ENCODE peak calls at places on chromosomes 13 and 19, in five cellular contexts. M, K, F, B and Z are unnamed samples.

GRCh38 chr19:5154799-5155426 is 185.7 kb downstream of the PTPRS start:
- DNase-seq in M (no peak), K (no peak), F (no peak), B (no peak), Z (no peak)

GRCh38 chr13:77028202-77028601 is 1.2 kb upstream of the FBXL3 start:
- DNase-seq in M (no peak), K (no peak), F (no peak), B (no peak), Z (no peak)

GRCh38 chr19:28170066-28170465 is 1042.9 kb downstream of the UQCRFS1 start:
- DNase-seq in M (no peak), K (no peak), F (no peak), B (no peak), Z (no peak)

GRCh38 chr19:31340059-31341025 is 8.9 kb downstream of the TSHZ3 start:
- DNase-seq in M (no peak), K (no peak), F (no peak), B (no peak), Z (no peak)

GRCh38 chr13:28429685-28430290 is 65.1 kb downstream of the FLT1 start:
- DNase-seq in M (no peak), K (no peak), F (no peak), B (no peak), Z (no peak)

GRCh38 chr13:48184260-48184659 is 48.7 kb upstream of the ITM2B start:
- DNase-seq in M (no peak), K (no peak), F (no peak), B (no peak), Z (no peak)

GRCh38 chr13:98509271-98510155 is 67.4 kb downstream of the STK24 start:
- DNase-seq in M (peak; percentile 70), K (peak; percentile 63), F (no peak), B (peak; percentile 28), Z (peak; percentile 97)

GRCh38 chr19:10899171-10899653 is 27.9 kb downstream of the CARM1 start:
- DNase-seq in M (no peak), K (no peak), F (peak; percentile 94), B (no peak), Z (peak; percentile 96)

GRCh38 chr19:33806434-33806881 is 9.8 kb downstream of the KCTD15 start:
- DNase-seq in M (no peak), K (no peak), F (no peak), B (no peak), Z (no peak)

GRCh38 chr19:10816691-10817090 is 19.3 kb downstream of the TMED1 start:
- DNase-seq in M (no peak), K (no peak), F (no peak), B (no peak), Z (no peak)

DNA sequence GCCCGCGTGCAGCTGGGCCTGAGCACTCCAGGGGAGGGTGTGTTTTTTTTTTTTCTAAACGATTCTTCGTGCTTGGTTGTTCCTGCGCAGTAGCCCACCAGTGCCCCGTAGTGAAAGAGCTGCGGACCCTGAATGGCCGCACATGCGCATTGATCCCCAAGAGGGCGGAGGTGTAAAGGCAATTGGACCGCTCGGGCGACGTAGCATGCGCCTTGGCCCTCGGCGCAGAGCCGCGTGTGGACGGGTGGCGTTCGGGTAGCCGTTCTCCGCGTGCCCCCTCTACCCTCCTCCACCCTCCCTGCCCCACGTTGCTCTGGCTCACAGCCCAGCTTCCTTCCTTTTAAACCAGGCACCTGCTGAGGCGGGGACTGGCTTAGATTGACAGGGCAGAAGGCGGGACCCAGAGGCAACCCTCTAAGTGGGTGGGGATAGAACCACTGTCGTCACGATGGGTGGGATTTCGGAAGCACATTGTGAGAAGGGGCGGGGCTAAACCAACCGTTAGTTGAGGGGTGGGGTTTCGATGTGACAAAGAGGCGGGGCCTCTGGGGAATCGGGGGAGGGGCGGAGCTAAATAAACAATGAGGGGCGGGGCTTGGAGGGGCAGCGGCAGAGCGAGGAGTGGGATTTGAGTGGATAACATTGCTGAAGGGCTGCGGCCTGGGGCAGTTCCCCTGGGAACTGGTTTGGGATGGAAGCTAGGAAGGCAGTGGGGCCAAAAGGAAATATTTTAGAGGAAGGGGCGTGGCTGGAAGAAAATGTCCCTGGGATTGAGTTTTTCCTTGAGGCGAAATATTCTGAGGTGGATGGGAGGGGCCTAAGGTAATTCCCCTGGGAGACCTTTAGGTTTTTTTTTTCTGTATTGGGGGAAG is 543 bp upstream of the NUP62 start:
- DNase-seq in M (peak; percentile 88), K (peak; percentile 98), F (peak; percentile 84), B (peak; percentile 98), Z (peak; percentile 97)
- TF ChIP-seq POLR2A in M (peak; percentile 92), K (peak; percentile 77), F (no peak), B (peak; percentile 96), Z (peak; percentile 76)

DNA sequence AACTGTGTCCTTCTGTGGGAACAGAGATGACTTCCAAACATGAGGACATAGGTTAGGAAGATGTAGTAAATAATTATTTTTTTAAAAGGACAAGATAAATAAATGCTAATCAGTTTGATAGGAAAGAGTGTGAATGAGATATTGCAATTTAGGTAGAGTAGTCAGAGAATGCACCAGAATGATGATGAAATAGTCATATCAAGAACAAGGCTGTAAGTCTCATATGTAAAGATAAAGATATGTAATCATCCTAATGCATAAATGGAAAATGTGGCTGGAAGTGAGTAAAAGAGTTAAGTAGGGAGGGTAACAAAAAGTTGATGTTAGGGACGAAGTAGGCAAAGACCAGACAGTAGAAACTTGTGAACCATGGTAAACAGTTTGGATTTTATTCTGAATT is 1041.7 kb upstream of the MIR17HG start:
- DNase-seq in M (no peak), K (no peak), F (no peak), B (no peak), Z (no peak)
- TF ChIP-seq POLR2A in M (no peak), K (no peak), F (no peak), B (no peak), Z (no peak)

DNA sequence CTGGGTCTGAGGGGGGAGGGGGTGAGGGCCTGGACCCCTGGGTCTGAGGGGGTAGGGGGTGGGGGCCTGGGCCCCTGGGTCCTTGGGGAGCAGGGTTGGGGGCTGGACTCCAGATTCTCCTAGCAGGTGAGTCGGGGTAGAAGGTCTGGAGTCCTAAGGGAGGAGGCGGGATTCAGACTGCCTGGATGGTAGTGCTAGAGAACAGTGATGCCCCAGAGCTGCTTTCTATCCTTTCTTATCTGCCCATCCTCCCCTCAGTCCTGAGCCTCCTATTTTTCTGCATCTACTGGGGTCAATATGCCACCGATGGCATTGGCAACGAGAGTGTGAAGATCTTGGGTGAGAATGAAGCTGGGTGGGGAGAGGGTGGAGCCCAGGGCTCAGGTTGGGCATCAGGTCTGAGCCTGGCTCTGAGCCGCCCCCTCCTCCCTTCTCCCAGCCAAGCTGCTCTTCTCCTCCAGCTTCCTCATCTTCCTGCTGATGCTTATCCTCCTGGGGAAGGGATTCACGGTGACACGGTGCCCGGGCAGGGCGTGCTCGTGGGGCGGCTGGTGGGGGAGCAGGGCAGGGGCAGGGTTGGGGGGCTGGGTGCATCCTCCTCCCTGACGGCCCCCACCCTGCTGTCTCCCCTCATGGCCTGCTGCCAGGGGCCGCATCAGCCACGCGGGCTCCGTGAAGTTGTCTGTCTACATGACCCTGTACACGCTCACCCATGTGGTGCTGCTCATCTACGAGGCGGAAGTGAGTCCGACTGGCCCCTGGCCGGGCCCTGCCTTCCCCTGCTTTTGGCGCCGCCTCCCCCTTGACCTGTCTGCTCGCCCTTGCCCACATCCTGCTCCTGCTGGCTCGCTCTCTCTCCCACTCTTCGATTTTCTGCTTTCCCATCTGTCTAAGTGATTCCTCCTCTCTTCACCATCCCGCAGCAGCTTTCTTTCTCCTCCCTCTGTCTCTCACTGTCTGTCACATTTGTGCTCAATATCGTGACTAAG is 3.4 kb downstream of the TMEM145 start:
- DNase-seq in M (peak; percentile 82), K (no peak), F (no peak), B (no peak), Z (no peak)
- TF ChIP-seq POLR2A in M (peak; percentile 39), K (no peak), F (no peak), B (no peak), Z (no peak)

GRCh38 chr19:17419491-17420266 is at the start of gene MVB12A:
- DNase-seq in M (peak; percentile 96), K (peak; percentile 98), F (peak; percentile 96), B (peak; percentile 86), Z (peak; percentile 99)
- TF ChIP-seq POLR2A in M (peak; percentile 45), K (peak; percentile 75), F (no peak), B (peak; percentile 25), Z (peak; percentile 56)

GRCh38 chr13:32587774-32588165 is 1.5 kb downstream of the PDS5B start:
- DNase-seq in M (no peak), K (no peak), F (no peak), B (no peak), Z (no peak)

GRCh38 chr13:32587014-32587773 is 942 bp downstream of the PDS5B start:
- DNase-seq in M (peak; percentile 27), K (peak; percentile 16), F (peak; percentile 59), B (peak; percentile 10), Z (peak; percentile 80)

GRCh38 chr13:32582991-32583390 is 3.3 kb upstream of the PDS5B start:
- DNase-seq in M (no peak), K (no peak), F (no peak), B (no peak), Z (no peak)

GRCh38 chr13:32585625-32586021 is 629 bp upstream of the PDS5B start:
- DNase-seq in M (no peak), K (no peak), F (no peak), B (no peak), Z (peak; percentile 43)

DNA sequence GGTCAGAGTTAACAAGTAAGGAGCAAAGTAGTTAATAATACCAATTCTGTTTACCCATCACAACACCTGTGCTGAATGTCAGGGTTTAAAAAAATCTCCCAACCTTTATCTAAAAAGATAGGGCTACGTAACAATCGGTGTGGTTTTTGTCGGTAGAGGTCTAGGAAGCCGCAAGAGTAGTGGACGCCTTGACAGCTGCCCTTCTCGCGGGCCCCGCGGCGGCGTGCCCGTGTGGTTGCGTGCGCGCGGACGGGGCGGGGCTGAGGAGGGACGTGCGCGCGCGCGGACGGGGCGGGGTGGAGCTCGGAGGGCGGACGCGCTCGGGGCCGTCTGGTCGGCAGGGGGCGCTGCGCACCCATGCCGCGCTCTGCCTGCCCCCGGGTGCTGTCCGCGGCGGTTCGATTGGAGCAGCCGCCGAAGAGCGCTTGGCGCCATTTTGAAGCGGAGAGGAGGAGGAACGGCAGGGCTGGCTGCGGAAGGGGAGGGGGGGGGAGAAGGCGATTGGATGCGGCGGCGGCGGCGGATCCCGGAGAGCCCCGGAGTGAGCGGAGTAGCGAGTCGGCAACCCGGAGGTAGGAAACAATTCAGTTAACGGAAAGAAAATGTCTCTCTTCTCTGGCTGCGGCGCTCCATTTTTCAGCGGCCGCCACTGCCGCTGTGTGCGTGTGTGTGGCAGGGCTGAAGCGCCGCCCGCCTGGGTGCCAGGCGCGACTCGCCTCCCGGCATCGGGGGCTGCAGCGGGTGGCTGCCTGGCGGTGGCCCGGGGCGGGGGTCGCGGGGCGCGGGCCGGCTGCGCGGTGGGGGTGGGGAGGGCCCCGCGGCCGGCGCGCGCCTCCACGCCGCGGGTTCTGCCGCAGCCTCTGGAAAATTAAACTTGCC is at the start of gene PDS5B:
- DNase-seq in M (peak; percentile 77), K (peak; percentile 81), F (peak; percentile 92), B (peak; percentile 62), Z (peak; percentile 99)
- TF ChIP-seq POLR2A in M (peak; percentile 46), K (peak; percentile 20), F (peak; percentile 17), B (no peak), Z (peak; percentile 79)

DNA sequence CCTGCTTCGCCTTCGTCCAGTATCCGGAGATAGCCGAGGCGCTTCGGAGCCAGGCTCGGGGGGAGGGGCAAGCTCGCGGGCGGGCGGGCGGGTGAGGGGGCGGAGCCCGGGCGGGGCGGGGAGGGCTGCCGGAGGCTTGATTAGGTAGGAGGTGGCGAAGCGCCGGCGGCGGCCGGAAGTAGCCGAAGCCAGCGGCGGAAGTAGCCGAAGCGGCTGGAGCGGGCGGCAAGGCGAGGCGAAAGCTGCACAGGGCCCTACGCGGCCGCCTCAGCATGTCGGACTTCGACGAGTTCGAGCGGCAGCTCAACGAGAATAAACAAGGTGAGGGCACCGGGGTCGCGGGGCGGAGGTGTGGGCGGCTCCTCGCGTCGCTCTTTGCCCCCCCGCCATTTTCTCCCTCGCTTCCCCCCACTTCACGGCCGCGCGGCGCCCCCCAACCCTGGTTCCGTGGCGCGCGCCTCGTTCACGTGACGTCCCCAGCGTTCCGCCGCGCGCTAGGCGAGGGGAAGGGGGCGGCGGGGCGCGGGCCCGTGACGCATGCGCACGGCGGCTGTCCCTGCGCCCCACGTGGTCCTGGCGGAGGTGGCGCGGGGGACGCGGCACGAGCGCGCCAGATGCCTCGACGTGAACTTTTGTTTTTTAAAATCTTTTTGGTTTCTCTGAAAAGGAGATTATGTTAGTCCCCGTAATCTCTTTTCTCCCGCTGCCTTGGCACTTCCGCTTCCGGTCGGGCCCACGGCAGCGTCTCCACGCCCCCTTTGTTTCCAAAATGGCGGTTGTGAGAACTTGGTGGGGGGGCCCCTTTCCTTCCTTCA is at the start of gene U2AF2:
- DNase-seq in M (peak; percentile 95), K (peak; percentile 87), F (peak; percentile 97), B (peak; percentile 85), Z (peak; percentile 95)
- TF ChIP-seq POLR2A in M (peak; percentile 88), K (peak; percentile 59), F (peak; percentile 45), B (peak; percentile 84), Z (peak; percentile 73)